ENCODE peak calls at places on chromosomes 5 and 9, in eight cellular contexts. N is kidney epithelial cell, C is heart left ventricle, M is astrocyte of the cerebellum, O is GM23338, X is SK-N-SH, D is hepatocyte, S is heart right ventricle. U is an unnamed sample.

GRCh38 chr9:14412778-14413177 is 98.8 kb upstream of the NFIB start:
- DNase-seq in N (no peak), C (no peak), M (no peak), O (no peak), X (no peak), D (no peak), S (no peak), U (no peak)

GRCh38 chr5:164504141-164504772 is 998.8 kb downstream of the MAT2B start:
- DNase-seq in N (no peak), C (no peak), M (peak; percentile 54), O (peak; percentile 78), X (peak; percentile 21), D (peak; percentile 71), S (peak; percentile 34), U (peak; percentile 7)

GRCh38 chr9:131912069-131912468 is 167.6 kb downstream of the MED27 start:
- DNase-seq in N (no peak), C (no peak), M (no peak), O (no peak), X (no peak), D (no peak), S (no peak), U (no peak)

GRCh38 chr9:8651830-8652229 is 852.3 kb upstream of the DMAC1 start:
- DNase-seq in N (no peak), C (no peak), M (no peak), O (no peak), X (no peak), D (no peak), S (no peak), U (no peak)

GRCh38 chr5:88829053-88829452 is 53.9 kb downstream of the MEF2C start:
- DNase-seq in N (no peak), C (no peak), M (no peak), O (peak; percentile 21), X (no peak), D (no peak), S (no peak), U (no peak)

GRCh38 chr5:170627271-170627670 is 123.5 kb downstream of the KCNIP1 start:
- DNase-seq in N (no peak), C (no peak), M (no peak), O (no peak), X (no peak), D (no peak), S (no peak), U (no peak)

GRCh38 chr5:108786806-108787483 is 39.2 kb downstream of the FER start:
- DNase-seq in N (no peak), C (no peak), M (no peak), O (no peak), X (no peak), D (no peak), S (no peak), U (no peak)

GRCh38 chr9:119289740-119290139 is 79.5 kb downstream of the BRINP1 start:
- DNase-seq in N (no peak), C (no peak), M (peak; percentile 51), O (peak; percentile 89), X (peak; percentile 47), D (peak; percentile 89), S (peak; percentile 74), U (no peak)

GRCh38 chr9:676780-677458 is 164.6 kb upstream of the DMRT1 start:
- DNase-seq in N (no peak), C (no peak), M (no peak), O (no peak), X (no peak), D (no peak), S (no peak), U (no peak)

GRCh38 chr5:134053840-134054338 is 49.1 kb upstream of the VDAC1 start:
- DNase-seq in N (no peak), C (no peak), M (peak; percentile 32), O (peak; percentile 37), X (no peak), D (no peak), S (no peak), U (no peak)

GRCh38 chr9:97504381-97505216 is 3.1 kb downstream of the TMOD1 start:
- DNase-seq in N (no peak), C (no peak), M (no peak), O (no peak), X (peak; percentile 71), D (no peak), S (peak; percentile 34), U (no peak)

GRCh38 chr9:109742759-109743388 is 37.1 kb upstream of the PALM2AKAP2 start:
- DNase-seq in N (no peak), C (no peak), M (peak; percentile 44), O (peak; percentile 44), X (no peak), D (peak; percentile 28), S (peak; percentile 25), U (no peak)

GRCh38 chr5:149628221-149628620 is 46.9 kb downstream of the ARHGEF37 start:
- DNase-seq in N (no peak), C (no peak), M (no peak), O (no peak), X (peak; percentile 46), D (no peak), S (no peak), U (no peak)

GRCh38 chr9:14993891-14994554 is 83.8 kb upstream of the FREM1 start:
- DNase-seq in N (no peak), C (no peak), M (no peak), O (peak; percentile 28), X (no peak), D (no peak), S (no peak), U (no peak)

GRCh38 chr9:136090768-136091581 is 4.1 kb downstream of the NACC2 start:
- DNase-seq in N (no peak), C (peak; percentile 62), M (no peak), O (no peak), X (peak; percentile 38), D (no peak), S (peak; percentile 44), U (no peak)

GRCh38 chr9:116137581-116137980 is 16.0 kb upstream of the PAPPA start:
- DNase-seq in N (no peak), C (no peak), M (no peak), O (no peak), X (no peak), D (no peak), S (no peak), U (no peak)

GRCh38 chr5:60323596-60323995 is 376.4 kb downstream of the DEPDC1B start:
- DNase-seq in N (no peak), C (no peak), M (no peak), O (peak; percentile 57), X (no peak), D (no peak), S (no peak), U (no peak)

GRCh38 chr9:115202181-115202580 is 84.2 kb upstream of the TNC start:
- DNase-seq in N (no peak), C (no peak), M (no peak), O (no peak), X (no peak), D (no peak), S (no peak), U (no peak)

GRCh38 chr9:22049411-22049810 is 40.3 kb upstream of the CDKN2B start:
- DNase-seq in N (no peak), C (no peak), M (no peak), O (no peak), X (no peak), D (no peak), S (no peak), U (no peak)

GRCh38 chr5:27158171-27158570 is 119.8 kb upstream of the CDH9 start:
- DNase-seq in N (no peak), C (no peak), M (peak; percentile 26), O (no peak), X (no peak), D (no peak), S (no peak), U (no peak)

GRCh38 chr9:18610956-18611355 is 137.0 kb downstream of the ADAMTSL1 start:
- DNase-seq in N (no peak), C (no peak), M (no peak), O (no peak), X (no peak), D (no peak), S (no peak), U (no peak)

GRCh38 chr5:149170292-149170691 is 29.0 kb downstream of the ABLIM3 start:
- DNase-seq in N (no peak), C (no peak), M (peak; percentile 31), O (no peak), X (no peak), D (no peak), S (no peak), U (no peak)

GRCh38 chr5:94422819-94423218 is 195.6 kb downstream of the KIAA0825 start:
- DNase-seq in N (peak; percentile 61), C (no peak), M (peak; percentile 57), O (peak; percentile 14), X (no peak), D (no peak), S (no peak), U (no peak)

GRCh38 chr9:125532412-125532811 is 174.6 kb downstream of the MAPKAP1 start:
- DNase-seq in N (no peak), C (no peak), M (no peak), O (no peak), X (no peak), D (no peak), S (no peak), U (no peak)

GRCh38 chr5:5135957-5136676 is 4.0 kb upstream of the ADAMTS16 start:
- DNase-seq in N (no peak), C (no peak), M (no peak), O (no peak), X (no peak), D (peak; percentile 61), S (no peak), U (no peak)

GRCh38 chr9:7174884-7175283 is 417.1 kb downstream of the KDM4C start:
- DNase-seq in N (no peak), C (no peak), M (no peak), O (peak; percentile 46), X (peak; percentile 13), D (no peak), S (no peak), U (no peak)
- TF ChIP-seq CTCF in N (no peak), C (no peak), M (no peak), O (peak; percentile 50), X (no peak), D (no peak), S (no peak), U (no peak)

GRCh38 chr5:73121109-73121443 is 701 bp downstream of the TMEM171 start:
- DNase-seq in N (no peak), C (no peak), M (no peak), O (no peak), X (no peak), D (no peak), S (no peak), U (no peak)
- H3K4me3 ChIP-seq in N (peak overlapping the region; percentile 56), C (peak overlapping the region; percentile 39), M (peak overlapping the region; percentile 41), O (peak overlapping the region; percentile 87), X (peak overlapping the region; percentile 60), D (peak overlapping the region; percentile 14), S (peak overlapping the region; percentile 51), U (peak overlapping the region; percentile 68)

DNA sequence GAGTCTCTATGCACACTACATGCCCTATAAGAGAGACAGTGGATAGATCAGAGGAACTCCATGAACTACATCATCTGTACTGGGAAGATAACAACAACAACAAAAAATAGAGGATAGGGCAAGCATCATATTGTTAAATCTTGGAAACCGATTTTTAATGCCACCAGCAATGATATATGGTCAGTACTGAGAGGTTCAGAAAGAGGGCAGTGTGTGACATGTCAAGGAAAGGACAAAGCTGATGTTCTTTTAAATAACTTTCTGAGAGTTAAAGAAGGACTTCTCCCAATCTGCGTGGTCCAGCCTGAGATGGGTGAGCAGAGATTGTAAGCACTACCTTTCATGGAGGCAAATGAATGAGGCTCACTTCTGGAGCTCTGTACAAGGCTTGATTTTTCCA is 62.0 kb upstream of the PHF24 start:
- DNase-seq in N (no peak), C (no peak), M (no peak), O (peak; percentile 40), X (no peak), D (no peak), S (no peak), U (no peak)
- TF ChIP-seq CTCF in N (no peak), C (no peak), M (no peak), O (peak; percentile 37), X (no peak), D (no peak), S (no peak), U (no peak)

GRCh38 chr5:72940082-72940481 is 15.8 kb upstream of the FCHO2 start:
- DNase-seq in N (no peak), C (no peak), M (no peak), O (no peak), X (no peak), D (no peak), S (no peak), U (no peak)
- H3K4me3 ChIP-seq in N (no peak overlapping the region), C (no peak overlapping the region), M (no peak overlapping the region), O (no peak overlapping the region), X (no peak overlapping the region), D (no peak overlapping the region), S (no peak overlapping the region), U (no peak overlapping the region)

U was measured in AG04449.